ENCODE peak calls at places on chromosomes 7 and 10, in six cellular contexts. One of them, this sample, is unnamed.

GRCh38 chr7:96187735-96188622 is 133.9 kb downstream of the SLC25A13 start:
- ATAC-seq in upper lobe of right lung: no peak
- ATAC-seq in A549: no peak
- ATAC-seq in WTC11: no peak
- ATAC-seq in stimulated activated effector memory CD8-positive, alpha-beta T cell treated with anti-CD3 and anti-CD28 coated beads, Interleukin-12 subunit alpha, Interleukin-12 subunit beta, amount 100 ng/mL, for 72 hours: no peak
- ATAC-seq in right cardiac atrium: peak
- ATAC-seq in this sample: no peak

GRCh38 chr10:34916368-34916767 is 101.3 kb upstream of the PARD3 start:
- ATAC-seq in upper lobe of right lung: no peak
- ATAC-seq in A549: no peak
- ATAC-seq in WTC11: no peak
- ATAC-seq in stimulated activated effector memory CD8-positive, alpha-beta T cell treated with anti-CD3 and anti-CD28 coated beads, Interleukin-12 subunit alpha, Interleukin-12 subunit beta, amount 100 ng/mL, for 72 hours: peak
- ATAC-seq in right cardiac atrium: no peak
- ATAC-seq in this sample: peak

GRCh38 chr10:45602082-45602730 is 70.4 kb downstream of the ZFAND4 start:
- ATAC-seq in upper lobe of right lung: peak
- ATAC-seq in A549: no peak
- ATAC-seq in WTC11: no peak
- ATAC-seq in stimulated activated effector memory CD8-positive, alpha-beta T cell treated with anti-CD3 and anti-CD28 coated beads, Interleukin-12 subunit alpha, Interleukin-12 subunit beta, amount 100 ng/mL, for 72 hours: no peak
- ATAC-seq in right cardiac atrium: peak
- ATAC-seq in this sample: no peak

GRCh38 chr7:128918266-128918665 is 7.8 kb upstream of the KCP start:
- ATAC-seq in upper lobe of right lung: no peak
- ATAC-seq in A549: no peak
- ATAC-seq in WTC11: no peak
- ATAC-seq in stimulated activated effector memory CD8-positive, alpha-beta T cell treated with anti-CD3 and anti-CD28 coated beads, Interleukin-12 subunit alpha, Interleukin-12 subunit beta, amount 100 ng/mL, for 72 hours: no peak
- ATAC-seq in right cardiac atrium: no peak
- ATAC-seq in this sample: no peak

GRCh38 chr10:45444022-45444421 is 70.0 kb downstream of the ALOX5 start:
- ATAC-seq in upper lobe of right lung: peak
- ATAC-seq in A549: no peak
- ATAC-seq in WTC11: no peak
- ATAC-seq in stimulated activated effector memory CD8-positive, alpha-beta T cell treated with anti-CD3 and anti-CD28 coated beads, Interleukin-12 subunit alpha, Interleukin-12 subunit beta, amount 100 ng/mL, for 72 hours: no peak
- ATAC-seq in right cardiac atrium: no peak
- ATAC-seq in this sample: no peak

GRCh38 chr10:110901954-110902819 is 16.8 kb downstream of the BBIP1 start:
- ATAC-seq in upper lobe of right lung: no peak
- ATAC-seq in A549: peak
- ATAC-seq in WTC11: no peak
- ATAC-seq in stimulated activated effector memory CD8-positive, alpha-beta T cell treated with anti-CD3 and anti-CD28 coated beads, Interleukin-12 subunit alpha, Interleukin-12 subunit beta, amount 100 ng/mL, for 72 hours: peak
- ATAC-seq in right cardiac atrium: no peak
- ATAC-seq in this sample: peak

GRCh38 chr10:16950686-16951681 is 133.8 kb upstream of the RSU1 start:
- ATAC-seq in upper lobe of right lung: no peak
- ATAC-seq in A549: peak
- ATAC-seq in WTC11: peak
- ATAC-seq in stimulated activated effector memory CD8-positive, alpha-beta T cell treated with anti-CD3 and anti-CD28 coated beads, Interleukin-12 subunit alpha, Interleukin-12 subunit beta, amount 100 ng/mL, for 72 hours: no peak
- ATAC-seq in right cardiac atrium: peak
- ATAC-seq in this sample: no peak

GRCh38 chr7:105157278-105157677 is 143.3 kb downstream of the KMT2E start:
- ATAC-seq in upper lobe of right lung: no peak
- ATAC-seq in A549: no peak
- ATAC-seq in WTC11: no peak
- ATAC-seq in stimulated activated effector memory CD8-positive, alpha-beta T cell treated with anti-CD3 and anti-CD28 coated beads, Interleukin-12 subunit alpha, Interleukin-12 subunit beta, amount 100 ng/mL, for 72 hours: no peak
- ATAC-seq in right cardiac atrium: no peak
- ATAC-seq in this sample: no peak

GRCh38 chr10:26386800-26387199 is 51.3 kb upstream of the APBB1IP start:
- ATAC-seq in upper lobe of right lung: peak
- ATAC-seq in A549: no peak
- ATAC-seq in WTC11: no peak
- ATAC-seq in stimulated activated effector memory CD8-positive, alpha-beta T cell treated with anti-CD3 and anti-CD28 coated beads, Interleukin-12 subunit alpha, Interleukin-12 subunit beta, amount 100 ng/mL, for 72 hours: peak
- ATAC-seq in right cardiac atrium: no peak
- ATAC-seq in this sample: peak

GRCh38 chr10:102514487-102515311 is 10.9 kb downstream of the SUFU start:
- ATAC-seq in upper lobe of right lung: no peak
- ATAC-seq in A549: no peak
- ATAC-seq in WTC11: no peak
- ATAC-seq in stimulated activated effector memory CD8-positive, alpha-beta T cell treated with anti-CD3 and anti-CD28 coated beads, Interleukin-12 subunit alpha, Interleukin-12 subunit beta, amount 100 ng/mL, for 72 hours: no peak
- ATAC-seq in right cardiac atrium: peak
- ATAC-seq in this sample: no peak

GRCh38 chr10:100647928-100648327 is 97.5 kb upstream of the PAX2 start:
- ATAC-seq in upper lobe of right lung: no peak
- ATAC-seq in A549: no peak
- ATAC-seq in WTC11: no peak
- ATAC-seq in stimulated activated effector memory CD8-positive, alpha-beta T cell treated with anti-CD3 and anti-CD28 coated beads, Interleukin-12 subunit alpha, Interleukin-12 subunit beta, amount 100 ng/mL, for 72 hours: peak
- ATAC-seq in right cardiac atrium: no peak
- ATAC-seq in this sample: peak

GRCh38 chr10:68462536-68462935 is 9.2 kb downstream of the DNA2 start:
- ATAC-seq in upper lobe of right lung: no peak
- ATAC-seq in A549: no peak
- ATAC-seq in WTC11: no peak
- ATAC-seq in stimulated activated effector memory CD8-positive, alpha-beta T cell treated with anti-CD3 and anti-CD28 coated beads, Interleukin-12 subunit alpha, Interleukin-12 subunit beta, amount 100 ng/mL, for 72 hours: no peak
- ATAC-seq in right cardiac atrium: no peak
- ATAC-seq in this sample: no peak

GRCh38 chr7:37297546-37297945 is 151.1 kb downstream of the ELMO1 start:
- ATAC-seq in upper lobe of right lung: no peak
- ATAC-seq in A549: no peak
- ATAC-seq in WTC11: no peak
- ATAC-seq in stimulated activated effector memory CD8-positive, alpha-beta T cell treated with anti-CD3 and anti-CD28 coated beads, Interleukin-12 subunit alpha, Interleukin-12 subunit beta, amount 100 ng/mL, for 72 hours: no peak
- ATAC-seq in right cardiac atrium: peak
- ATAC-seq in this sample: peak

GRCh38 chr10:104104926-104105325 is 17.0 kb upstream of the SFR1 start:
- ATAC-seq in upper lobe of right lung: no peak
- ATAC-seq in A549: peak
- ATAC-seq in WTC11: no peak
- ATAC-seq in stimulated activated effector memory CD8-positive, alpha-beta T cell treated with anti-CD3 and anti-CD28 coated beads, Interleukin-12 subunit alpha, Interleukin-12 subunit beta, amount 100 ng/mL, for 72 hours: peak
- ATAC-seq in right cardiac atrium: no peak
- ATAC-seq in this sample: peak

GRCh38 chr10:62076872-62077271 is 175.4 kb downstream of the ARID5B start:
- ATAC-seq in upper lobe of right lung: peak
- ATAC-seq in A549: peak
- ATAC-seq in WTC11: peak
- ATAC-seq in stimulated activated effector memory CD8-positive, alpha-beta T cell treated with anti-CD3 and anti-CD28 coated beads, Interleukin-12 subunit alpha, Interleukin-12 subunit beta, amount 100 ng/mL, for 72 hours: peak
- ATAC-seq in right cardiac atrium: no peak
- ATAC-seq in this sample: peak

GRCh38 chr7:44664756-44665461 is 58.5 kb downstream of the OGDH start:
- ATAC-seq in upper lobe of right lung: no peak
- ATAC-seq in A549: no peak
- ATAC-seq in WTC11: no peak
- ATAC-seq in stimulated activated effector memory CD8-positive, alpha-beta T cell treated with anti-CD3 and anti-CD28 coated beads, Interleukin-12 subunit alpha, Interleukin-12 subunit beta, amount 100 ng/mL, for 72 hours: no peak
- ATAC-seq in right cardiac atrium: no peak
- ATAC-seq in this sample: no peak

GRCh38 chr10:7896297-7896696 is 78.0 kb downstream of the TAF3 start:
- ATAC-seq in upper lobe of right lung: no peak
- ATAC-seq in A549: no peak
- ATAC-seq in WTC11: no peak
- ATAC-seq in stimulated activated effector memory CD8-positive, alpha-beta T cell treated with anti-CD3 and anti-CD28 coated beads, Interleukin-12 subunit alpha, Interleukin-12 subunit beta, amount 100 ng/mL, for 72 hours: no peak
- ATAC-seq in right cardiac atrium: no peak
- ATAC-seq in this sample: no peak

GRCh38 chr7:51366930-51367613 is 50.5 kb upstream of the COBL start:
- ATAC-seq in upper lobe of right lung: peak
- ATAC-seq in A549: peak
- ATAC-seq in WTC11: peak
- ATAC-seq in stimulated activated effector memory CD8-positive, alpha-beta T cell treated with anti-CD3 and anti-CD28 coated beads, Interleukin-12 subunit alpha, Interleukin-12 subunit beta, amount 100 ng/mL, for 72 hours: peak
- ATAC-seq in right cardiac atrium: peak
- ATAC-seq in this sample: peak

GRCh38 chr7:34659676-34660075 is 1.7 kb downstream of the NPSR1 start:
- ATAC-seq in upper lobe of right lung: no peak
- ATAC-seq in A549: no peak
- ATAC-seq in WTC11: no peak
- ATAC-seq in stimulated activated effector memory CD8-positive, alpha-beta T cell treated with anti-CD3 and anti-CD28 coated beads, Interleukin-12 subunit alpha, Interleukin-12 subunit beta, amount 100 ng/mL, for 72 hours: no peak
- ATAC-seq in right cardiac atrium: no peak
- ATAC-seq in this sample: no peak

GRCh38 chr7:88020953-88021650 is 87.1 kb downstream of the ADAM22 start:
- ATAC-seq in upper lobe of right lung: no peak
- ATAC-seq in A549: no peak
- ATAC-seq in WTC11: no peak
- ATAC-seq in stimulated activated effector memory CD8-positive, alpha-beta T cell treated with anti-CD3 and anti-CD28 coated beads, Interleukin-12 subunit alpha, Interleukin-12 subunit beta, amount 100 ng/mL, for 72 hours: no peak
- ATAC-seq in right cardiac atrium: no peak
- ATAC-seq in this sample: no peak

GRCh38 chr7:105131033-105131656 is 117.1 kb downstream of the KMT2E start:
- ATAC-seq in upper lobe of right lung: no peak
- ATAC-seq in A549: no peak
- ATAC-seq in WTC11: no peak
- ATAC-seq in stimulated activated effector memory CD8-positive, alpha-beta T cell treated with anti-CD3 and anti-CD28 coated beads, Interleukin-12 subunit alpha, Interleukin-12 subunit beta, amount 100 ng/mL, for 72 hours: peak
- ATAC-seq in right cardiac atrium: no peak
- ATAC-seq in this sample: peak

GRCh38 chr7:1240296-1240820 is 7.7 kb downstream of the UNCX start:
- ATAC-seq in upper lobe of right lung: no peak
- ATAC-seq in A549: peak
- ATAC-seq in WTC11: peak
- ATAC-seq in stimulated activated effector memory CD8-positive, alpha-beta T cell treated with anti-CD3 and anti-CD28 coated beads, Interleukin-12 subunit alpha, Interleukin-12 subunit beta, amount 100 ng/mL, for 72 hours: no peak
- ATAC-seq in right cardiac atrium: no peak
- ATAC-seq in this sample: no peak

GRCh38 chr7:90424720-90425119 is 21.5 kb downstream of the CLDN12 start:
- ATAC-seq in upper lobe of right lung: no peak
- ATAC-seq in A549: no peak
- ATAC-seq in WTC11: no peak
- ATAC-seq in stimulated activated effector memory CD8-positive, alpha-beta T cell treated with anti-CD3 and anti-CD28 coated beads, Interleukin-12 subunit alpha, Interleukin-12 subunit beta, amount 100 ng/mL, for 72 hours: peak
- ATAC-seq in right cardiac atrium: no peak
- ATAC-seq in this sample: peak

GRCh38 chr10:128099901-128100300 is 26.3 kb downstream of the MKI67 start:
- ATAC-seq in upper lobe of right lung: no peak
- ATAC-seq in A549: no peak
- ATAC-seq in WTC11: no peak
- ATAC-seq in stimulated activated effector memory CD8-positive, alpha-beta T cell treated with anti-CD3 and anti-CD28 coated beads, Interleukin-12 subunit alpha, Interleukin-12 subunit beta, amount 100 ng/mL, for 72 hours: no peak
- ATAC-seq in right cardiac atrium: no peak
- ATAC-seq in this sample: no peak

GRCh38 chr10:78349165-78349516 is 315.5 kb downstream of the RPS24 start:
- ATAC-seq in upper lobe of right lung: no peak
- ATAC-seq in A549: no peak
- ATAC-seq in WTC11: no peak
- ATAC-seq in stimulated activated effector memory CD8-positive, alpha-beta T cell treated with anti-CD3 and anti-CD28 coated beads, Interleukin-12 subunit alpha, Interleukin-12 subunit beta, amount 100 ng/mL, for 72 hours: peak
- ATAC-seq in right cardiac atrium: peak
- ATAC-seq in this sample: no peak

GRCh38 chr10:118672163-118672562 is 76.7 kb upstream of the PRLHR start:
- ATAC-seq in upper lobe of right lung: no peak
- ATAC-seq in A549: no peak
- ATAC-seq in WTC11: no peak
- ATAC-seq in stimulated activated effector memory CD8-positive, alpha-beta T cell treated with anti-CD3 and anti-CD28 coated beads, Interleukin-12 subunit alpha, Interleukin-12 subunit beta, amount 100 ng/mL, for 72 hours: no peak
- ATAC-seq in right cardiac atrium: peak
- ATAC-seq in this sample: no peak

GRCh38 chr7:22270371-22270770 is 86.6 kb downstream of the RAPGEF5 start:
- ATAC-seq in upper lobe of right lung: no peak
- ATAC-seq in A549: no peak
- ATAC-seq in WTC11: no peak
- ATAC-seq in stimulated activated effector memory CD8-positive, alpha-beta T cell treated with anti-CD3 and anti-CD28 coated beads, Interleukin-12 subunit alpha, Interleukin-12 subunit beta, amount 100 ng/mL, for 72 hours: no peak
- ATAC-seq in right cardiac atrium: no peak
- ATAC-seq in this sample: no peak

GRCh38 chr7:144854839-144855424 is 19.1 kb upstream of the TPK1 start:
- ATAC-seq in upper lobe of right lung: peak
- ATAC-seq in A549: peak
- ATAC-seq in WTC11: peak
- ATAC-seq in stimulated activated effector memory CD8-positive, alpha-beta T cell treated with anti-CD3 and anti-CD28 coated beads, Interleukin-12 subunit alpha, Interleukin-12 subunit beta, amount 100 ng/mL, for 72 hours: no peak
- ATAC-seq in right cardiac atrium: no peak
- ATAC-seq in this sample: no peak

GRCh38 chr7:30996261-30996660 is 32.5 kb downstream of the GHRHR start:
- ATAC-seq in upper lobe of right lung: peak
- ATAC-seq in A549: no peak
- ATAC-seq in WTC11: no peak
- ATAC-seq in stimulated activated effector memory CD8-positive, alpha-beta T cell treated with anti-CD3 and anti-CD28 coated beads, Interleukin-12 subunit alpha, Interleukin-12 subunit beta, amount 100 ng/mL, for 72 hours: no peak
- ATAC-seq in right cardiac atrium: peak
- ATAC-seq in this sample: no peak

This sample was measured in activated T-helper 17 cell treated with anti-CD3 and anti-CD28 coated beads, Interleukin-2, amount 50 U/mL, for 72 hours.